ENCODE peak calls at places on chromosomes 1 and 21, in five cellular contexts. One of them, this sample, is unnamed.

GRCh38 chr1:155062702-155063411 is 683 bp upstream of the EFNA4 start:
- DNase-seq in Ammon's horn: no peak
- DNase-seq in NCI-H2171 treated with DMSO at 0.1 percent for 48 hours: peak; percentile 60
- DNase-seq in activated CD4-positive, alpha-beta T cell treated with anti-CD3 and anti-CD28 coated beads, Interleukin-2, amount 10 ng/mL, durations not matched to agents 7 days and 5 days: peak; percentile 84
- DNase-seq in stimulated activated CD8-positive, alpha-beta memory T cell treated with anti-CD3 and anti-CD28 coated beads, Interleukin-15, amount 100 ng/mL, for 1 hour: peak; percentile 68
- DNase-seq in this sample: peak; percentile 53

GRCh38 chr1:9793291-9793690 is 30.5 kb downstream of the CLSTN1 start:
- DNase-seq in Ammon's horn: no peak
- DNase-seq in NCI-H2171 treated with DMSO at 0.1 percent for 48 hours: no peak
- DNase-seq in activated CD4-positive, alpha-beta T cell treated with anti-CD3 and anti-CD28 coated beads, Interleukin-2, amount 10 ng/mL, durations not matched to agents 7 days and 5 days: no peak
- DNase-seq in stimulated activated CD8-positive, alpha-beta memory T cell treated with anti-CD3 and anti-CD28 coated beads, Interleukin-15, amount 100 ng/mL, for 1 hour: no peak
- DNase-seq in this sample: no peak

GRCh38 chr1:8777867-8778266 is 39.6 kb downstream of the RERE start:
- DNase-seq in Ammon's horn: no peak
- DNase-seq in NCI-H2171 treated with DMSO at 0.1 percent for 48 hours: no peak
- DNase-seq in activated CD4-positive, alpha-beta T cell treated with anti-CD3 and anti-CD28 coated beads, Interleukin-2, amount 10 ng/mL, durations not matched to agents 7 days and 5 days: no peak
- DNase-seq in stimulated activated CD8-positive, alpha-beta memory T cell treated with anti-CD3 and anti-CD28 coated beads, Interleukin-15, amount 100 ng/mL, for 1 hour: no peak
- DNase-seq in this sample: no peak

GRCh38 chr1:15997637-15998280 is 6.3 kb upstream of the SRARP start:
- DNase-seq in Ammon's horn: no peak
- DNase-seq in NCI-H2171 treated with DMSO at 0.1 percent for 48 hours: no peak
- DNase-seq in activated CD4-positive, alpha-beta T cell treated with anti-CD3 and anti-CD28 coated beads, Interleukin-2, amount 10 ng/mL, durations not matched to agents 7 days and 5 days: no peak
- DNase-seq in stimulated activated CD8-positive, alpha-beta memory T cell treated with anti-CD3 and anti-CD28 coated beads, Interleukin-15, amount 100 ng/mL, for 1 hour: no peak
- DNase-seq in this sample: no peak

GRCh38 chr1:34002810-34003209 is 138.9 kb downstream of the HMGB4 start:
- DNase-seq in Ammon's horn: no peak
- DNase-seq in NCI-H2171 treated with DMSO at 0.1 percent for 48 hours: no peak
- DNase-seq in activated CD4-positive, alpha-beta T cell treated with anti-CD3 and anti-CD28 coated beads, Interleukin-2, amount 10 ng/mL, durations not matched to agents 7 days and 5 days: no peak
- DNase-seq in stimulated activated CD8-positive, alpha-beta memory T cell treated with anti-CD3 and anti-CD28 coated beads, Interleukin-15, amount 100 ng/mL, for 1 hour: no peak
- DNase-seq in this sample: no peak

GRCh38 chr21:44423941-44424607 is 31.2 kb upstream of the LRRC3 start:
- DNase-seq in Ammon's horn: no peak
- DNase-seq in NCI-H2171 treated with DMSO at 0.1 percent for 48 hours: no peak
- DNase-seq in activated CD4-positive, alpha-beta T cell treated with anti-CD3 and anti-CD28 coated beads, Interleukin-2, amount 10 ng/mL, durations not matched to agents 7 days and 5 days: no peak
- DNase-seq in stimulated activated CD8-positive, alpha-beta memory T cell treated with anti-CD3 and anti-CD28 coated beads, Interleukin-15, amount 100 ng/mL, for 1 hour: no peak
- DNase-seq in this sample: no peak

GRCh38 chr21:39670741-39671140 is 58.0 kb downstream of the B3GALT5 start:
- DNase-seq in Ammon's horn: no peak
- DNase-seq in NCI-H2171 treated with DMSO at 0.1 percent for 48 hours: peak; percentile 57
- DNase-seq in activated CD4-positive, alpha-beta T cell treated with anti-CD3 and anti-CD28 coated beads, Interleukin-2, amount 10 ng/mL, durations not matched to agents 7 days and 5 days: no peak
- DNase-seq in stimulated activated CD8-positive, alpha-beta memory T cell treated with anti-CD3 and anti-CD28 coated beads, Interleukin-15, amount 100 ng/mL, for 1 hour: no peak
- DNase-seq in this sample: peak; percentile 66

GRCh38 chr1:54945393-54945936 is 35.0 kb upstream of the TMEM61 start:
- DNase-seq in Ammon's horn: no peak
- DNase-seq in NCI-H2171 treated with DMSO at 0.1 percent for 48 hours: no peak
- DNase-seq in activated CD4-positive, alpha-beta T cell treated with anti-CD3 and anti-CD28 coated beads, Interleukin-2, amount 10 ng/mL, durations not matched to agents 7 days and 5 days: no peak
- DNase-seq in stimulated activated CD8-positive, alpha-beta memory T cell treated with anti-CD3 and anti-CD28 coated beads, Interleukin-15, amount 100 ng/mL, for 1 hour: no peak
- DNase-seq in this sample: no peak

GRCh38 chr21:29055080-29055479 is 18.4 kb downstream of the CCT8 start:
- DNase-seq in Ammon's horn: no peak
- DNase-seq in NCI-H2171 treated with DMSO at 0.1 percent for 48 hours: no peak
- DNase-seq in activated CD4-positive, alpha-beta T cell treated with anti-CD3 and anti-CD28 coated beads, Interleukin-2, amount 10 ng/mL, durations not matched to agents 7 days and 5 days: no peak
- DNase-seq in stimulated activated CD8-positive, alpha-beta memory T cell treated with anti-CD3 and anti-CD28 coated beads, Interleukin-15, amount 100 ng/mL, for 1 hour: no peak
- DNase-seq in this sample: no peak

GRCh38 chr21:46585191-46585953 is 19.5 kb downstream of the S100B start:
- DNase-seq in Ammon's horn: no peak
- DNase-seq in NCI-H2171 treated with DMSO at 0.1 percent for 48 hours: peak; percentile 91
- DNase-seq in activated CD4-positive, alpha-beta T cell treated with anti-CD3 and anti-CD28 coated beads, Interleukin-2, amount 10 ng/mL, durations not matched to agents 7 days and 5 days: no peak
- DNase-seq in stimulated activated CD8-positive, alpha-beta memory T cell treated with anti-CD3 and anti-CD28 coated beads, Interleukin-15, amount 100 ng/mL, for 1 hour: no peak
- DNase-seq in this sample: no peak

GRCh38 chr1:9529190-9529589 is 10.1 kb upstream of the SLC25A33 start:
- DNase-seq in Ammon's horn: peak; percentile 17
- DNase-seq in NCI-H2171 treated with DMSO at 0.1 percent for 48 hours: no peak
- DNase-seq in activated CD4-positive, alpha-beta T cell treated with anti-CD3 and anti-CD28 coated beads, Interleukin-2, amount 10 ng/mL, durations not matched to agents 7 days and 5 days: no peak
- DNase-seq in stimulated activated CD8-positive, alpha-beta memory T cell treated with anti-CD3 and anti-CD28 coated beads, Interleukin-15, amount 100 ng/mL, for 1 hour: no peak
- DNase-seq in this sample: no peak

GRCh38 chr1:89843279-89844121 is 22.7 kb downstream of the LRRC8D start:
- DNase-seq in Ammon's horn: peak; percentile 87
- DNase-seq in NCI-H2171 treated with DMSO at 0.1 percent for 48 hours: peak; percentile 27
- DNase-seq in activated CD4-positive, alpha-beta T cell treated with anti-CD3 and anti-CD28 coated beads, Interleukin-2, amount 10 ng/mL, durations not matched to agents 7 days and 5 days: peak; percentile 83
- DNase-seq in stimulated activated CD8-positive, alpha-beta memory T cell treated with anti-CD3 and anti-CD28 coated beads, Interleukin-15, amount 100 ng/mL, for 1 hour: no peak
- DNase-seq in this sample: peak; percentile 76

GRCh38 chr1:42957880-42958487 is 684 bp downstream of the SLC2A1 start:
- DNase-seq in Ammon's horn: peak; percentile 69
- DNase-seq in NCI-H2171 treated with DMSO at 0.1 percent for 48 hours: peak; percentile 56
- DNase-seq in activated CD4-positive, alpha-beta T cell treated with anti-CD3 and anti-CD28 coated beads, Interleukin-2, amount 10 ng/mL, durations not matched to agents 7 days and 5 days: peak; percentile 58
- DNase-seq in stimulated activated CD8-positive, alpha-beta memory T cell treated with anti-CD3 and anti-CD28 coated beads, Interleukin-15, amount 100 ng/mL, for 1 hour: no peak
- DNase-seq in this sample: peak; percentile 68

GRCh38 chr1:147605591-147605990 is 64.3 kb downstream of the BCL9 start:
- DNase-seq in Ammon's horn: no peak
- DNase-seq in NCI-H2171 treated with DMSO at 0.1 percent for 48 hours: no peak
- DNase-seq in activated CD4-positive, alpha-beta T cell treated with anti-CD3 and anti-CD28 coated beads, Interleukin-2, amount 10 ng/mL, durations not matched to agents 7 days and 5 days: no peak
- DNase-seq in stimulated activated CD8-positive, alpha-beta memory T cell treated with anti-CD3 and anti-CD28 coated beads, Interleukin-15, amount 100 ng/mL, for 1 hour: no peak
- DNase-seq in this sample: no peak

GRCh38 chr21:29335720-29336119 is 37.0 kb downstream of the BACH1 start:
- DNase-seq in Ammon's horn: no peak
- DNase-seq in NCI-H2171 treated with DMSO at 0.1 percent for 48 hours: no peak
- DNase-seq in activated CD4-positive, alpha-beta T cell treated with anti-CD3 and anti-CD28 coated beads, Interleukin-2, amount 10 ng/mL, durations not matched to agents 7 days and 5 days: no peak
- DNase-seq in stimulated activated CD8-positive, alpha-beta memory T cell treated with anti-CD3 and anti-CD28 coated beads, Interleukin-15, amount 100 ng/mL, for 1 hour: no peak
- DNase-seq in this sample: no peak

GRCh38 chr1:157878059-157878458 is 36.5 kb upstream of the CD5L start:
- DNase-seq in Ammon's horn: peak; percentile 49
- DNase-seq in NCI-H2171 treated with DMSO at 0.1 percent for 48 hours: no peak
- DNase-seq in activated CD4-positive, alpha-beta T cell treated with anti-CD3 and anti-CD28 coated beads, Interleukin-2, amount 10 ng/mL, durations not matched to agents 7 days and 5 days: no peak
- DNase-seq in stimulated activated CD8-positive, alpha-beta memory T cell treated with anti-CD3 and anti-CD28 coated beads, Interleukin-15, amount 100 ng/mL, for 1 hour: no peak
- DNase-seq in this sample: no peak

GRCh38 chr1:217469983-217470382 is 160.9 kb downstream of the GPATCH2 start:
- DNase-seq in Ammon's horn: no peak
- DNase-seq in NCI-H2171 treated with DMSO at 0.1 percent for 48 hours: no peak
- DNase-seq in activated CD4-positive, alpha-beta T cell treated with anti-CD3 and anti-CD28 coated beads, Interleukin-2, amount 10 ng/mL, durations not matched to agents 7 days and 5 days: no peak
- DNase-seq in stimulated activated CD8-positive, alpha-beta memory T cell treated with anti-CD3 and anti-CD28 coated beads, Interleukin-15, amount 100 ng/mL, for 1 hour: no peak
- DNase-seq in this sample: no peak

GRCh38 chr1:214386747-214387146 is 105.8 kb downstream of the SMYD2 start:
- DNase-seq in Ammon's horn: no peak
- DNase-seq in NCI-H2171 treated with DMSO at 0.1 percent for 48 hours: no peak
- DNase-seq in activated CD4-positive, alpha-beta T cell treated with anti-CD3 and anti-CD28 coated beads, Interleukin-2, amount 10 ng/mL, durations not matched to agents 7 days and 5 days: no peak
- DNase-seq in stimulated activated CD8-positive, alpha-beta memory T cell treated with anti-CD3 and anti-CD28 coated beads, Interleukin-15, amount 100 ng/mL, for 1 hour: no peak
- DNase-seq in this sample: no peak

This sample was measured in NCI-H2081.